ENCODE peak calls at places on chromosome 3, in four cellular contexts. U is GM12865, Y is mesothelial cell of epicardium, E is right lobe of liver. D is an unnamed sample.

GRCh38 chr3:182618981-182619591 is 174.2 kb upstream of the ATP11B start:
- DNase-seq in U (no peak), Y (no peak), E (no peak), D (no peak)

GRCh38 chr3:193825617-193826016 is 232.6 kb downstream of the OPA1 start:
- DNase-seq in U (no peak), Y (no peak), E (no peak), D (no peak)

GRCh38 chr3:15029625-15030024 is 35.5 kb downstream of the MRPS25 start:
- DNase-seq in U (no peak), E (no peak), Y (no peak), D (no peak)

GRCh38 chr3:170007031-170007663 is 30.6 kb upstream of the GPR160 start:
- DNase-seq in U (peak), Y (no peak), E (no peak), D (no peak)

GRCh38 chr3:158808697-158809096 is 6.8 kb downstream of the MFSD1 start:
- DNase-seq in E (no peak), U (no peak), Y (no peak), D (no peak)

GRCh38 chr3:184240384-184241140 is 8.2 kb downstream of the ALG3 start:
- DNase-seq in Y (peak), E (no peak), U (no peak), D (no peak)

GRCh38 chr3:128969993-128970740 is 23.7 kb downstream of the CFAP92 start:
- DNase-seq in Y (peak), U (peak), E (no peak), D (peak)

GRCh38 chr3:112813016-112813415 is 33.6 kb downstream of the CD200R1L start:
- DNase-seq in E (no peak), Y (no peak), U (no peak), D (no peak)

GRCh38 chr3:27568393-27568792 is 84.2 kb upstream of the SLC4A7 start:
- DNase-seq in U (no peak), E (no peak), Y (no peak), D (no peak)

GRCh38 chr3:143847787-143848631 is at the start of gene SLC9A9:
- DNase-seq in E (no peak), U (peak), Y (no peak), D (no peak)

GRCh38 chr3:187406927-187407326 is 38.7 kb downstream of the RTP4 start:
- DNase-seq in U (no peak), Y (no peak), E (no peak), D (no peak)

GRCh38 chr3:32391643-32392529 is at the start of gene CMTM7:
- DNase-seq in Y (peak), U (peak), E (peak), D (peak)

GRCh38 chr3:101158374-101158773 is 162.0 kb downstream of the IMPG2 start:
- DNase-seq in Y (no peak), E (no peak), U (no peak), D (no peak)

GRCh38 chr3:10928396-10928960 is 64.1 kb upstream of the SLC6A1 start:
- DNase-seq in E (no peak), U (no peak), Y (peak), D (no peak)

DNA sequence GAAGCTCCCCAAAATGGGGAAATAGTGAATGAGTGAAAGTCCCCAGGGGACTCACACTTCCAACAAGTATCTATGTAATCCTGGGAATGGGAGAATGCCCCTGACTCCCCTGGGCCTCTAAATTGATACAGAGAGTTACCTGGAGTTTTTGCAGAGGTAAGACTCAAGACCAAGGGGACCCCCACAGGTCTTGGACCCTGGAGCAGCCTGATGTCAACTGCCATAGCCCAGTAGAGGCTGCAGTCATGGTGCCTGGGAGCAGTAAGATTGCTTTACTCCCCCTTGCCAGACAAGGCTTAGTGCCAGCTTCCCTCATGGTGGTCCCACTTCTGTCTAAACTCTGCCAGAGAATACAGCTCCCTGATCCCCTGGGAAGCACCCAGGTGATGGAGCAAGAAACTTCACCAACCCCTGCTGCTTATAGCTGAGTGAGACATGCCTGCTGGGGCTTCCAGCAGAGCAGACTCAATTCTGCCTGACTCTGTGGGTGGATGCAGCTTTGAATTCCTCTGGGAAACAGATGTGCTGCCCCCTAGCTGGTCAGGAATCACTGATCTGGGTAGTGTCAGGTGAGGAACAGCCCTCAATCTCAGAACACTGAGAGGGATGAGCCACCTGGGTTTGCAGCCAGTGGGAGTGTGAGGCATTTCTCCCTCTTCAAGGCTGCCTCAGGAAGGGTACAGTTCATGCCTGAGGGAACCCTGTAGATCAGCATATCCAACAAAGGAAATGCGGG is 485.9 kb downstream of the NSUN3 start:
- DNase-seq in E (no peak), Y (no peak), U (no peak), D (no peak)
- TF ChIP-seq CTCF in E (no peak), Y (no peak), U (no peak), D (no peak)

DNA sequence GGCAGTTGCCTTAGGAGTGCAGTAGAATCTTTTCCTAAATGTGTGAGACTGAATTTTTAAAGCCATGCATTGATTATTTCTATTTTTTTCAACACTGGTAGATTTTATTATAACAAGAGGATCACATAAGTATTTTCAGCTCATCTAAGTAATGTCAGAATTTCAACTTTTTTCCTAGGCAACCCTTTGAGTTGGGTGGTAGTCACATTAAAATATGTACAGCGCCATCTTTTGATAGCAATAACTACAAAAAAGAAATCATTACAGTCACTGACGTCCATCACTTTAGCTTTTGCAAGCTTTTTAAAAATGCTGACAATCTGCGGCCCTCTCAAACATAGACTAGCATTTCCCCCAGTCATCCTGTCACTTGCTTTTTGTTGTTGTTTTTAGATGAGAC is 384.2 kb upstream of the KCNMB2 start:
- DNase-seq in U (no peak), E (no peak), Y (no peak), D (no peak)
- TF ChIP-seq CTCF in U (no peak), E (no peak), Y (no peak), D (no peak)

DNA sequence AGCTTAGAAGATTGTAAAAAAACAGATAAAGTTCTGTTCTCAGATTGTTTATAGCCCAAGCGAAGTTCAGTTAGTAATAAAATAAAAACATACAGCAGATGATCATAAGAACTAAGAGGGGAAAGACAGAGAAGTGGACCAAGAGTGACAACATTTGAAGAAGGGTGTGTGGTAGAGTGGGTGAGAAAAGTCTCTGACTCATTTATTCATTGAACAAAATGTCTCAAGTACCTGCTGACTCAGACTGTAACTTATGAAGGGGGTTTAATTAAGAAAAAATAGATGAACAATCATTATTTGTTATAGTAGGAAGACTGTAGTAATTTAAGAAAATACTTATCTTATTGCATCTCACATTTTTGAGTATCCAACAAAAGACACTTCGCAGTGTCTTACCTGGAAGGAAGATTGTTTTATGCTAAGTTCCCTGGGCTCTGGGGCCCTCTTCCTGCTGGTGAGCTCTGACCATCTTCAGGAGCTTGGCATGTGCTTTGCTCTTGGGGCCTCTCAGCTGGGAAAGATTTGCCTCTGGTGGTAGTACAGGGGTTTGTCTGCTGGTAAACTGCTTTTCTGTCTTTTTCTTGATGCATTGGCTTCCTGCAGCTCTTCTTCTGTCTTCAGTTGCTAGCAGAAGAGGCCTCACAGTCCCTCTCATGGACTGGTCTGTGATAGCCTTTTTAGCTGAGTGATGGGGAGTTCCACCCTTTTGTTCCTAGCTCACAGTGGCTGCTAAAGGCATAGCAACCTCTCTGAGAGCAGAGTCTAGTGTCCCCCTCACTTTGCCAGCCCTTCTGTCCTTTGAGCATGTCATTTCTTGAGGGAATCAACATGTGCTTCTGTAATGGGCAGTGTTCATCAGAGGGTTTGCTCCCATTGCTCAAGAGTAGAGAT is 44.1 kb downstream of the GAP43 start:
- DNase-seq in E (no peak), Y (no peak), U (no peak), D (no peak)
- TF ChIP-seq CTCF in E (no peak), Y (no peak), U (no peak), D (no peak)

GRCh38 chr3:50123394-50124361 is 31.4 kb upstream of the SEMA3F start:
- DNase-seq in Y (no peak), E (peak), U (no peak), D (no peak)

GRCh38 chr3:50122661-50123391 is 32.3 kb upstream of the SEMA3F start:
- DNase-seq in E (peak), U (no peak), Y (no peak), D (no peak)

GRCh38 chr3:50120364-50121095 is 31.8 kb downstream of the RBM5 start:
- DNase-seq in Y (no peak), U (no peak), E (peak), D (no peak)

GRCh38 chr3:50121416-50122032 is 32.8 kb downstream of the RBM5 start:
- DNase-seq in E (peak), U (peak), Y (peak), D (peak)

DNA sequence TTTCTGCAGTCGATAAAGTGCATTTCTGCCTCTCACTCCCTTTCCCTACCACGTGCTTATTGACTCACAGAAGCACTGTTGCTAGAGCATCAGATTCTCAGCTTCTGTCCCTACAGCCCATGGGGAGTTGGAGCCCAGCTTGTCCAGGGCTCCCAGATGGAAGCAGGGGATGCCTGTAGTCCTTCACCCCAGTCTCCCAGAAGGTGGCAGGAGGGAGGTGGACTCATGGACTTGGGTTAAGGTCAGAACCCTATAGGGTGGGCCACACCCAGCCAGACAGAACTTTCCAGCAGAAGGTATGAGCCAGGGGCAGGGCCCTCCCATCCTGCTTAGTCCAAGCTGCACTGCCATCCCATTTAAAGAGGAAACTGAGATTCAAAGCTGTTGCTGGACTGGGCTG is 33.1 kb upstream of the SEMA3F start:
- DNase-seq in Y (no peak), E (peak), U (no peak), D (no peak)
- TF ChIP-seq CTCF in Y (no peak), E (no peak), U (no peak), D (no peak)

GRCh38 chr3:77038468-77038927 is 1.4 kb upstream of the ROBO2 start:
- DNase-seq in U (peak), Y (peak), E (peak), D (no peak)

GRCh38 chr3:77041156-77041696 is 1.3 kb downstream of the ROBO2 start:
- DNase-seq in U (no peak), E (no peak), Y (no peak), D (no peak)

GRCh38 chr3:77041756-77042155 is 1.9 kb downstream of the ROBO2 start:
- DNase-seq in Y (no peak), E (no peak), U (no peak), D (no peak)

GRCh38 chr3:77039606-77040553 is at the start of gene ROBO2:
- DNase-seq in Y (peak), U (no peak), E (peak), D (no peak)

DNA sequence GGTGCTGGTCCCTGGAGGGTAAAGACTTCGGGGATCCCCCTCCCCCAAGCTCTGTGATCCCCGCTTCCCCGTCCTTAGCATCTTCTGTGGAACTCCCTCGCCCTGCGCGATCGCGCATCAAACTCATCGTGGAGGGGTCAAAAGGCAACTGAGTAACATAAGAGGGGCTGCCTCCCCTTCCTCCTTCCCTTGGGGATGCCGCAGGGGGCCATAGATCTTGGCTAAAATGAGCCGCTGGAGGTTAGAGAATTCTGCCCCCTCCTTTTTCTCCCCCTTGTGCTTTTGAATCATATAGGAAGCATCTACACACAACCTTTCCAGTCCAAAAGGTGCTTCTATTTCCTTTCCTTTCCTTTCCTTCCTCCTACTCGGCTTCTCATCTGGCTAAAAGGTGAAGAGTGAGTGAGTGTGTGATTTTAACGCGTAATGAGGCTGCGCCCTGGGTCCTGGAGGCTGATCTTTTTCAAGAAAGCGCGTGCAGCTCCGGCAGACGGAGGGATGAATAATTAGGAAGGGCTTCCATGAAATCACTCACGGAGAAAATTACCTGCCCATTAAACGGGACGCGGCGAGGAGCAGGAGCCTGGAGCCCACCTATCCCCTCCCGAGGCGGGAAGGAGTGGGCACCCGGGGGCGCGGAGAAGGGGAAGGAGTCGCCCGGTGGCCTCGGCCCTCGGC is 832 bp upstream of the ROBO2 start:
- DNase-seq in U (no peak), Y (no peak), E (no peak), D (no peak)
- TF ChIP-seq CTCF in U (no peak), Y (no peak), E (no peak), D (no peak)

D was measured in activated B cell treated with CpG ODN at 0.5 μM for 24 hours.